ENCODE peak calls at places on chromosome 7, in seven cellular contexts. C is IMR-90, P is neuronal stem cell, U is trophoblast cell, B is H9, G is mesendoderm, N is H1. R is an unnamed sample.

GRCh38 chr7:70035509-70035908 is 437.2 kb downstream of the AUTS2 start:
- DNase-seq in P (no peak), C (no peak), B (no peak), U (no peak), G (no peak), N (no peak), R (no peak)

GRCh38 chr7:43591551-43592180 is 8.8 kb downstream of the STK17A start:
- DNase-seq in C (peak), N (no peak), G (peak), U (peak), P (no peak), B (no peak), R (peak)

GRCh38 chr7:25069900-25070443 is 55.1 kb downstream of the CYCS start:
- DNase-seq in B (peak), P (peak), N (no peak), U (peak), C (peak), G (peak), R (peak)

GRCh38 chr7:129990403-129991192 is 37.8 kb upstream of the UBE2H start:
- DNase-seq in C (peak), G (no peak), P (no peak), U (no peak), B (peak), N (no peak), R (peak)

GRCh38 chr7:12719141-12719919 is 31.9 kb downstream of the ARL4A start:
- DNase-seq in B (no peak), P (no peak), U (peak), N (no peak), C (peak), G (no peak), R (no peak)

GRCh38 chr7:95686109-95686508 is 86.2 kb upstream of the DYNC1I1 start:
- DNase-seq in U (peak), G (peak), N (no peak), P (peak), C (peak), B (peak), R (peak)

GRCh38 chr7:68730194-68730593 is 868.1 kb upstream of the AUTS2 start:
- DNase-seq in P (no peak), B (no peak), G (no peak), U (no peak), N (no peak), C (no peak), R (no peak)

GRCh38 chr7:34070486-34071323 is 165.4 kb downstream of the BMPER start:
- DNase-seq in C (peak), P (no peak), N (no peak), U (no peak), B (no peak), G (no peak), R (peak)

GRCh38 chr7:8133955-8134733 is 127.8 kb downstream of the ICA1 start:
- DNase-seq in N (no peak), P (no peak), U (no peak), C (no peak), G (no peak), B (no peak), R (no peak)

GRCh38 chr7:24917510-24918239 is 62.3 kb downstream of the OSBPL3 start:
- DNase-seq in C (peak), B (no peak), N (no peak), G (no peak), P (no peak), U (peak), R (peak)

GRCh38 chr7:104980969-104981670 is 32.9 kb upstream of the KMT2E start:
- DNase-seq in P (peak), N (no peak), B (no peak), C (peak), G (peak), U (peak), R (peak)

GRCh38 chr7:7790041-7790751 is 71.8 kb upstream of the RPA3 start:
- DNase-seq in U (no peak), N (no peak), G (no peak), B (no peak), C (no peak), P (no peak), R (no peak)

GRCh38 chr7:151923097-151923876 is 33.0 kb upstream of the GALNTL5 start:
- DNase-seq in B (no peak), N (no peak), P (no peak), G (no peak), C (no peak), U (peak), R (no peak)

GRCh38 chr7:46839651-46840050 is 742.3 kb downstream of the TNS3 start:
- DNase-seq in C (peak), U (no peak), P (no peak), B (no peak), G (no peak), N (no peak), R (no peak)

GRCh38 chr7:1946025-1946424 is 275.9 kb downstream of the ELFN1 start:
- DNase-seq in P (no peak), U (no peak), B (no peak), C (no peak), G (no peak), N (no peak), R (no peak)

GRCh38 chr7:39414669-39415035 is 151.6 kb upstream of the YAE1 start:
- DNase-seq in N (no peak), U (no peak), C (no peak), G (no peak), B (no peak), P (no peak), R (no peak)

GRCh38 chr7:76063525-76063924 is 15.6 kb downstream of the MDH2 start:
- DNase-seq in G (no peak), U (no peak), N (no peak), P (no peak), B (no peak), C (no peak), R (no peak)

DNA sequence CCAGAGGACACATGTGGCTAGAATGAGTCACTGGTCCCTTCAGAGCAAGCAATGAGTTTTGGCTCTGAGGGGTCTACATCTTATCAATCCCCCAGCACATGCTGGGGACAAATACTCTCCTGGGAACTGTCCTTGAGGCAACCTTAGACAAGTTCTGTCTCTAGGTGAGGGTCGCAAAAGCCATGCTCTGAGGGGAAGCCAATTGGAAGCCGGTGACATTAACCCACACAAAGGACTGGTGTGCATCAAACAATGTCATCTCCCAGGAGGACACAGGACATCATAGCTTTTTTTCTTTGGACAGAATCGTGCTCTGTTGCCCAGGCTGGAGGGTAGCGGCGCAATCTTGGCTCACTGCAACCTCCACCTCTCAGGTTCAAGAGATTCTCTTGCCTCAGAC is 111.6 kb upstream of the ZNF722 start:
- DNase-seq in U (no peak), N (no peak), B (no peak), C (no peak), G (no peak), P (no peak), R (no peak)
- H4K8ac ChIP-seq in U (no peak), N (no peak), B (no peak), C (no peak), G (no peak), P (no peak), R (no peak)

GRCh38 chr7:29810297-29810696 is 4.0 kb downstream of the WIPF3 start:
- DNase-seq in B (no peak), P (no peak), U (no peak), G (no peak), C (no peak), N (no peak), R (no peak)

GRCh38 chr7:29810813-29811482 is 4.6 kb downstream of the WIPF3 start:
- DNase-seq in U (no peak), C (no peak), B (no peak), G (no peak), P (no peak), N (no peak), R (no peak)

GRCh38 chr7:29811597-29811996 is 5.3 kb downstream of the WIPF3 start:
- DNase-seq in B (no peak), G (peak), P (no peak), U (no peak), N (no peak), C (no peak), R (no peak)

GRCh38 chr7:29809533-29810155 is 3.3 kb downstream of the WIPF3 start:
- DNase-seq in G (no peak), U (no peak), B (no peak), C (no peak), P (no peak), N (no peak), R (no peak)

DNA sequence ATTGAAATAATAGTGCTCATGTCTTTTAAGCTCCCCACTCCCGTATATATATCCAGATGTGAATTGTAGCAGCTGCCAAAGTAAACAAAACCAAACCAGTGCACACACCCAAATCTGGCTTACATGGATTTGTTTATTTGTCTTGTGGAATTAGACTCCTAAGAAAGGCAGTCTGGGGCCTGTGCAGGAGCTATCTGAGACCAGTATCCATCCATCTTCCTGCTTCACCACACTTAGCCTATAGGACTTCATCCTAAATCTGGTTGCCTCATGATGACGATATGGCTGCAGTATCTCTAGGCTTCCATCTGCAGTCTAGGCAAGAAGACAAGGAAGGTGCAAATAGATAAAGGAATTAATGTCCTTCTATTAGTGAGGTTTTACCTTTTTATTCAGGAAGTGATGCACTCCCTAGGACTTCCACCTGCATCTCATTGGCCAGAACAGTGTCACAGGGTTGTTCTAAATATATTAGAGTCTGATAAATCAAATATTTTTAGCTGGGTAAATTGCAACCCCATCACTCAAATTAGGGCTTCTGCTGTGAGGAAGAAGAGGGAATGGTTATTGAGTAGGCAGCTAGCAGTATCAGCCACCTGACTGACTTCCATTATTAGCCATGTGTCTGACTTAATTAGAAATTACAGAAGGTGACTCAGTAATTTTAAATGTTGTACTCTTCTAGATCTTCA is 6.0 kb downstream of the WIPF3 start:
- DNase-seq in B (no peak), N (no peak), C (peak), P (no peak), G (no peak), U (no peak), R (no peak)
- H4K8ac ChIP-seq in B (no peak), N (no peak), C (no peak), P (no peak), G (no peak), U (no peak), R (no peak)

DNA sequence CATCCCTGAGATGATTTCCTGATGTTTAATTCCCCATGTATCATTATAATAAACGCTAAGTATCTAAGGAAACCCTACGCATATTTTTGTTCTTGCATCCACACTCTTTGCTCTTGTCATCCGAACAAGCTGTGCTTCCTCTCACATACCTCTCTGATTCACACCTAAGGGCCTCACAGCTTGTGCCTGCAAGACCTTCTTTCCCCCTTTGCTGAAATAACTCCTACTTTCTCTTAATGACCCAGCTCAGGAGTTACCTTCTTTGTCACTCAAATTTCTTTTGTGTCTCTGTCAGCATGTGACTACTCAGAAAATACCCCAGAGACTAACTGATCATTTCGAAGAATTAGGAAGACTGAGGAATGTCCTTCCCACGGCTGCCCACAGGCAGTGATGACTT is 209.3 kb upstream of the IMMP2L start:
- DNase-seq in B (no peak), G (no peak), N (no peak), C (no peak), U (no peak), P (no peak), R (no peak)
- H4K8ac ChIP-seq in B (no peak), G (no peak), N (no peak), C (no peak), U (no peak), P (no peak), R (no peak)

DNA sequence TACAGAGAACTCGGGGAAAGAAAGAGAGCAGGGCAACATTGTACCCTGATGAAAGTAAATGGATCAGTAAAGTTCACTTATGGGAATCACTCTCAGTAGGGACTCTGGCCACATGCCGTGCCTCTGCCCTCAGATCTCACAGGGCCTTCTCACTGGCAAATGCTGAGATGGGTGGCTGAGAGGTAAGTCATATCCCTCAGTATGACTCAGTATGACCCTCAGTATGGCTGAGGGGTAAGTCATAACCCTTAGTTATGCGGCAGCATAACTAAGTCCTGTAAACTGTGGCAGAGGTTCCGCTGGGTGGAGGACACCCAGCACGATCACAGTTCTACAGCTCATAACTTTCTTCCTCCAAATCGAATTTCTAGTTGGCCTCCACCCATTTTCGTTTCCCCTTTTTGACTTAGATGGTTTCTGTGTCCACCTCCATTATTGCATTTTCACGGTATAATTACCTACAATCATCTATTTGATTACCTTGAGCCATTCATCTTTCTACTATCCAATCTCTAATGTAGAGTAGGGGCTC is 26.5 kb upstream of the WNT16 start:
- DNase-seq in U (peak), B (no peak), P (no peak), C (peak), N (no peak), G (no peak), R (peak)
- H4K8ac ChIP-seq in U (no peak), B (no peak), P (no peak), C (peak), N (no peak), G (no peak), R (peak)

GRCh38 chr7:142797342-142797798 is 26.6 kb downstream of the PRSS2 start:
- DNase-seq in B (no peak), C (no peak), P (no peak), U (no peak), N (no peak), G (peak), R (no peak)
- H4K8ac ChIP-seq in B (no peak), C (no peak), P (no peak), U (peak), N (no peak), G (no peak), R (no peak)

GRCh38 chr7:127690806-127691205 is 38.8 kb downstream of the SND1 start:
- DNase-seq in U (no peak), B (no peak), C (no peak), N (no peak), G (no peak), P (no peak), R (no peak)
- H4K8ac ChIP-seq in U (no peak), B (no peak), C (no peak), N (no peak), G (no peak), P (no peak), R (no peak)

GRCh38 chr7:132359746-132360145 is 216.5 kb downstream of the PLXNA4 start:
- DNase-seq in P (no peak), G (no peak), C (no peak), B (no peak), N (no peak), U (no peak), R (no peak)
- H4K8ac ChIP-seq in P (no peak), G (no peak), C (no peak), B (no peak), N (no peak), U (no peak), R (no peak)